ENCODE peak calls at places on chromosomes 5 and 9, in six cellular contexts. One of them, this sample, is unnamed.

GRCh38 chr5:164289526-164289925 is 784.1 kb downstream of the MAT2B start:
- DNase-seq in psoas muscle: no peak
- DNase-seq in foreskin fibroblast: no peak
- DNase-seq in T-cell: no peak
- DNase-seq in neural crest cell: no peak
- DNase-seq in DMS153: no peak
- DNase-seq in this sample: no peak

GRCh38 chr5:52706775-52707174 is 80.9 kb upstream of the ITGA1 start:
- DNase-seq in psoas muscle: no peak
- DNase-seq in foreskin fibroblast: no peak
- DNase-seq in T-cell: no peak
- DNase-seq in neural crest cell: no peak
- DNase-seq in DMS153: no peak
- DNase-seq in this sample: no peak

GRCh38 chr5:145531038-145531734 is 304.0 kb downstream of the PRELID2 start:
- DNase-seq in psoas muscle: no peak
- DNase-seq in foreskin fibroblast: peak; percentile 64
- DNase-seq in T-cell: no peak
- DNase-seq in neural crest cell: no peak
- DNase-seq in DMS153: no peak
- DNase-seq in this sample: no peak

GRCh38 chr9:107363511-107364182 is 80.6 kb downstream of the RAD23B start:
- DNase-seq in psoas muscle: no peak
- DNase-seq in foreskin fibroblast: no peak
- DNase-seq in T-cell: no peak
- DNase-seq in neural crest cell: peak; percentile 46
- DNase-seq in DMS153: no peak
- DNase-seq in this sample: no peak

GRCh38 chr5:124755565-124755964 is 9.1 kb upstream of the ZNF608 start:
- DNase-seq in psoas muscle: no peak
- DNase-seq in foreskin fibroblast: peak; percentile 40
- DNase-seq in T-cell: no peak
- DNase-seq in neural crest cell: no peak
- DNase-seq in DMS153: no peak
- DNase-seq in this sample: no peak

GRCh38 chr9:84513981-84514380 is 155.5 kb upstream of the NTRK2 start:
- DNase-seq in psoas muscle: no peak
- DNase-seq in foreskin fibroblast: no peak
- DNase-seq in T-cell: no peak
- DNase-seq in neural crest cell: no peak
- DNase-seq in DMS153: no peak
- DNase-seq in this sample: no peak

GRCh38 chr9:21153688-21154608 is 12.3 kb upstream of the IFNW1 start:
- DNase-seq in psoas muscle: no peak
- DNase-seq in foreskin fibroblast: peak; percentile 10
- DNase-seq in T-cell: no peak
- DNase-seq in neural crest cell: peak; percentile 4
- DNase-seq in DMS153: peak; percentile 17
- DNase-seq in this sample: peak; percentile 22

GRCh38 chr9:20538092-20538491 is 84.2 kb downstream of the MLLT3 start:
- DNase-seq in psoas muscle: no peak
- DNase-seq in foreskin fibroblast: no peak
- DNase-seq in T-cell: no peak
- DNase-seq in neural crest cell: no peak
- DNase-seq in DMS153: no peak
- DNase-seq in this sample: no peak

GRCh38 chr5:132411382-132411925 is 41.9 kb downstream of the SLC22A5 start:
- DNase-seq in psoas muscle: no peak
- DNase-seq in foreskin fibroblast: no peak
- DNase-seq in T-cell: no peak
- DNase-seq in neural crest cell: no peak
- DNase-seq in DMS153: no peak
- DNase-seq in this sample: no peak

GRCh38 chr9:136110082-136111061 is 8.3 kb downstream of the TMEM250 start:
- DNase-seq in psoas muscle: no peak
- DNase-seq in foreskin fibroblast: no peak
- DNase-seq in T-cell: no peak
- DNase-seq in neural crest cell: no peak
- DNase-seq in DMS153: no peak
- DNase-seq in this sample: no peak

GRCh38 chr9:90799271-90799860 is 2.3 kb upstream of the SYK start:
- DNase-seq in psoas muscle: no peak
- DNase-seq in foreskin fibroblast: no peak
- DNase-seq in T-cell: no peak
- DNase-seq in neural crest cell: no peak
- DNase-seq in DMS153: no peak
- DNase-seq in this sample: no peak

GRCh38 chr5:57834829-57835554 is 352.4 kb upstream of the ACTBL2 start:
- DNase-seq in psoas muscle: no peak
- DNase-seq in foreskin fibroblast: peak; percentile 29
- DNase-seq in T-cell: no peak
- DNase-seq in neural crest cell: no peak
- DNase-seq in DMS153: peak; percentile 11
- DNase-seq in this sample: peak; percentile 43

GRCh38 chr5:53378590-53379247 is 101.7 kb upstream of the FST start:
- DNase-seq in psoas muscle: no peak
- DNase-seq in foreskin fibroblast: peak; percentile 63
- DNase-seq in T-cell: no peak
- DNase-seq in neural crest cell: no peak
- DNase-seq in DMS153: no peak
- DNase-seq in this sample: no peak

GRCh38 chr9:69292078-69292477 is 32.9 kb upstream of the ENTREP1 start:
- DNase-seq in psoas muscle: no peak
- DNase-seq in foreskin fibroblast: no peak
- DNase-seq in T-cell: no peak
- DNase-seq in neural crest cell: no peak
- DNase-seq in DMS153: no peak
- DNase-seq in this sample: no peak

GRCh38 chr5:179343902-179344300 is 1.4 kb downstream of the ADAMTS2 start:
- DNase-seq in psoas muscle: no peak
- DNase-seq in foreskin fibroblast: peak; percentile 67
- DNase-seq in T-cell: no peak
- DNase-seq in neural crest cell: peak; percentile 55
- DNase-seq in DMS153: no peak
- DNase-seq in this sample: peak; percentile 60

GRCh38 chr5:134026521-134027202 is 21.9 kb upstream of the VDAC1 start:
- DNase-seq in psoas muscle: peak; percentile 63
- DNase-seq in foreskin fibroblast: peak; percentile 41
- DNase-seq in T-cell: peak; percentile 44
- DNase-seq in neural crest cell: no peak
- DNase-seq in DMS153: no peak
- DNase-seq in this sample: peak; percentile 68

GRCh38 chr5:32244017-32244416 is 68.7 kb downstream of the MTMR12 start:
- DNase-seq in psoas muscle: no peak
- DNase-seq in foreskin fibroblast: no peak
- DNase-seq in T-cell: no peak
- DNase-seq in neural crest cell: no peak
- DNase-seq in DMS153: no peak
- DNase-seq in this sample: no peak

GRCh38 chr9:133368249-133368881 is 7.5 kb downstream of the SURF4 start:
- DNase-seq in psoas muscle: no peak
- DNase-seq in foreskin fibroblast: no peak
- DNase-seq in T-cell: no peak
- DNase-seq in neural crest cell: no peak
- DNase-seq in DMS153: peak; percentile 95
- DNase-seq in this sample: no peak

GRCh38 chr5:113061851-113062631 is 85.4 kb downstream of the DCP2 start:
- DNase-seq in psoas muscle: no peak
- DNase-seq in foreskin fibroblast: peak; percentile 45
- DNase-seq in T-cell: no peak
- DNase-seq in neural crest cell: no peak
- DNase-seq in DMS153: no peak
- DNase-seq in this sample: no peak

GRCh38 chr9:70081120-70081495 is 37.5 kb downstream of the MAMDC2 start:
- DNase-seq in psoas muscle: no peak
- DNase-seq in foreskin fibroblast: peak; percentile 86
- DNase-seq in T-cell: no peak
- DNase-seq in neural crest cell: no peak
- DNase-seq in DMS153: no peak
- DNase-seq in this sample: no peak

GRCh38 chr5:159061186-159061796 is 38.4 kb downstream of the EBF1 start:
- DNase-seq in psoas muscle: peak; percentile 75
- DNase-seq in foreskin fibroblast: peak; percentile 82
- DNase-seq in T-cell: no peak
- DNase-seq in neural crest cell: peak; percentile 39
- DNase-seq in DMS153: no peak
- DNase-seq in this sample: no peak

GRCh38 chr5:14296533-14297331 is 153.6 kb downstream of the TRIO start:
- DNase-seq in psoas muscle: no peak
- DNase-seq in foreskin fibroblast: no peak
- DNase-seq in T-cell: no peak
- DNase-seq in neural crest cell: no peak
- DNase-seq in DMS153: no peak
- DNase-seq in this sample: no peak

GRCh38 chr5:56829137-56829536 is 13.8 kb downstream of the MAP3K1 start:
- DNase-seq in psoas muscle: no peak
- DNase-seq in foreskin fibroblast: no peak
- DNase-seq in T-cell: peak; percentile 57
- DNase-seq in neural crest cell: no peak
- DNase-seq in DMS153: no peak
- DNase-seq in this sample: no peak

GRCh38 chr9:77841739-77842386 is 189.7 kb downstream of the GNAQ start:
- DNase-seq in psoas muscle: no peak
- DNase-seq in foreskin fibroblast: no peak
- DNase-seq in T-cell: no peak
- DNase-seq in neural crest cell: no peak
- DNase-seq in DMS153: no peak
- DNase-seq in this sample: no peak

GRCh38 chr5:145856285-145856818 is 16.5 kb downstream of the GRXCR2 start:
- DNase-seq in psoas muscle: peak; percentile 64
- DNase-seq in foreskin fibroblast: peak; percentile 52
- DNase-seq in T-cell: no peak
- DNase-seq in neural crest cell: peak; percentile 18
- DNase-seq in DMS153: no peak
- DNase-seq in this sample: no peak

GRCh38 chr5:107601076-107601475 is 69.7 kb downstream of the EFNA5 start:
- DNase-seq in psoas muscle: no peak
- DNase-seq in foreskin fibroblast: no peak
- DNase-seq in T-cell: no peak
- DNase-seq in neural crest cell: no peak
- DNase-seq in DMS153: no peak
- DNase-seq in this sample: no peak

GRCh38 chr5:101012880-101013279 is 109.8 kb upstream of the ST8SIA4 start:
- DNase-seq in psoas muscle: no peak
- DNase-seq in foreskin fibroblast: no peak
- DNase-seq in T-cell: no peak
- DNase-seq in neural crest cell: no peak
- DNase-seq in DMS153: no peak
- DNase-seq in this sample: no peak

GRCh38 chr5:143355710-143356109 is 47.8 kb downstream of the NR3C1 start:
- DNase-seq in psoas muscle: peak; percentile 75
- DNase-seq in foreskin fibroblast: peak; percentile 86
- DNase-seq in T-cell: peak; percentile 61
- DNase-seq in neural crest cell: no peak
- DNase-seq in DMS153: peak; percentile 23
- DNase-seq in this sample: peak; percentile 8

GRCh38 chr9:109956811-109957440 is 176.9 kb downstream of the PALM2AKAP2 start:
- DNase-seq in psoas muscle: no peak
- DNase-seq in foreskin fibroblast: no peak
- DNase-seq in T-cell: no peak
- DNase-seq in neural crest cell: no peak
- DNase-seq in DMS153: no peak
- DNase-seq in this sample: no peak